ENCODE peak calls at places on chromosomes 5 and 9, in four cellular contexts. N is A549, U is hepatocyte, Y is lower lobe of right lung. M is an unnamed sample.

GRCh38 chr5:138685052-138685755 is 68.0 kb upstream of the CTNNA1 start:
- DNase-seq in U (no peak), N (no peak), Y (no peak), M (no peak)

GRCh38 chr5:32583582-32584232 is 1.6 kb upstream of the SUB1 start:
- DNase-seq in N (no peak), Y (no peak), U (no peak), M (no peak)

GRCh38 chr5:56083286-56083854 is 88.6 kb upstream of the IL6ST start:
- DNase-seq in U (no peak), N (no peak), Y (no peak), M (no peak)

GRCh38 chr9:90616806-90617205 is 25.8 kb downstream of the DIRAS2 start:
- DNase-seq in Y (no peak), U (no peak), N (no peak), M (no peak)

GRCh38 chr9:126625329-126626116 is 11.8 kb downstream of the LMX1B start:
- DNase-seq in U (no peak), Y (no peak), N (no peak), M (no peak)

GRCh38 chr5:116035123-116035522 is 2.9 kb downstream of the ARL14EPL start:
- DNase-seq in U (no peak), Y (no peak), N (no peak), M (no peak)

GRCh38 chr5:164206196-164206595 is 700.8 kb downstream of the MAT2B start:
- DNase-seq in Y (no peak), N (no peak), U (no peak), M (no peak)

GRCh38 chr5:150945947-150946346 is 41.2 kb upstream of the ZNF300 start:
- DNase-seq in N (no peak), Y (no peak), U (no peak), M (no peak)

GRCh38 chr5:14713476-14714384 is 49.2 kb downstream of the OTULIN start:
- DNase-seq in U (no peak), N (no peak), Y (no peak), M (no peak)

GRCh38 chr9:70480405-70480980 is 66.0 kb upstream of the KLF9 start:
- DNase-seq in N (no peak), U (peak; percentile 87), Y (peak; percentile 87), M (peak; percentile 80)

GRCh38 chr5:93926831-93927600 is 185.6 kb upstream of the POU5F2 start:
- DNase-seq in U (no peak), Y (no peak), N (no peak), M (no peak)

GRCh38 chr5:8114597-8115266 is 245.8 kb downstream of the MTRR start:
- DNase-seq in N (no peak), Y (no peak), U (no peak), M (peak; percentile 8)

GRCh38 chr5:2569201-2569600 is 182.3 kb downstream of the IRX2 start:
- DNase-seq in U (no peak), N (no peak), Y (no peak), M (no peak)

GRCh38 chr9:114706709-114707108 is 24.7 kb upstream of the TEX48 start:
- DNase-seq in N (no peak), U (no peak), Y (no peak), M (no peak)

GRCh38 chr9:38017149-38017884 is 51.7 kb downstream of the SHB start:
- DNase-seq in N (peak; percentile 73), U (no peak), Y (peak; percentile 81), M (no peak)

GRCh38 chr9:137972988-137973470 is 95.4 kb downstream of the CACNA1B start:
- DNase-seq in U (peak; percentile 2), Y (peak; percentile 30), N (no peak), M (no peak)

GRCh38 chr9:114830546-114830945 is 24.7 kb upstream of the TNFSF15 start:
- DNase-seq in Y (no peak), N (no peak), U (no peak), M (no peak)

GRCh38 chr5:74040065-74040551 is 414.1 kb downstream of the ARHGEF28 start:
- DNase-seq in Y (no peak), U (peak; percentile 58), N (peak; percentile 17), M (no peak)

GRCh38 chr9:27768781-27769180 is 195.5 kb upstream of the C9orf72 start:
- DNase-seq in Y (no peak), U (no peak), N (no peak), M (no peak)

GRCh38 chr5:643351-643801 is 31.2 kb downstream of the CEP72 start:
- DNase-seq in N (no peak), U (no peak), Y (peak; percentile 36), M (peak; percentile 33)

GRCh38 chr9:127876764-127877562 is 512 bp downstream of the AK1 start:
- DNase-seq in N (no peak), U (no peak), Y (no peak), M (no peak)

GRCh38 chr5:142313693-142314092 is 11.1 kb downstream of the SPRY4 start:
- DNase-seq in N (no peak), U (no peak), Y (no peak), M (no peak)

GRCh38 chr5:180375955-180376354 is 22.8 kb upstream of the GFPT2 start:
- DNase-seq in Y (no peak), N (no peak), U (no peak), M (no peak)

DNA sequence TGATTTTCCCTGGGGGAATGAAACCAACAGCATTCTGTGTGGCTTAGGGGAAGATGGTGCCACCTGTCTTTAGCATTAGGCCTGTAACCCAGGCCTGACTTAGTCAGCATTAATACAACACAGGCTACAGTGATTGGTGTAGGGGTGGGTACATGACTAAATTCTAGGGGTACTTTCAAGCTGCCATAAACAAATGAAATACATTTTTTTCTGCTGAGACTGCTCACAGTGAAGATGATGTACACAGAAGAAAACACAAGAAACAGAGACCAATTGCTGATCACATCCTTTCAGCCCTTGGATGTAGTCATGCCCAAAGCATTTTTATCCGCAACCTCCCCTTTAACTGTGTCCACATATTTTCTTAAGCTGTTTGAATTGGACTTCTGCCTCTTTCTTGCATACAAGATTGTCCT is 527.2 kb downstream of the KCTD16 start:
- DNase-seq in Y (no peak), N (peak; percentile 10), U (peak; percentile 5), M (no peak)
- TF ChIP-seq CTCF in Y (no peak), N (no peak), U (no peak), M (no peak)

GRCh38 chr9:98109052-98109451 is 10.0 kb downstream of the TRIM14 start:
- DNase-seq in N (no peak), Y (no peak), U (no peak), M (peak; percentile 38)
- H3K4me1 ChIP-seq in N (no peaks in the 10 kb centered on the region), Y (peaks cover 22% of the 10 kb centered on the region), U (no peaks in the 10 kb centered on the region), M (peaks cover 7% of the 10 kb centered on the region)

GRCh38 chr9:136328622-136329041 is 1.3 kb downstream of the GPSM1 start:
- DNase-seq in N (no peak), U (peak; percentile 73), Y (no peak), M (no peak)
- H3K4me3 ChIP-seq in N (peak overlapping the region; percentile 89), U (peak overlapping the region; percentile 77), Y (peak overlapping the region; percentile 67), M (no peak overlapping the region)

GRCh38 chr9:100167912-100168775 is 69.1 kb downstream of the INVS start:
- DNase-seq in Y (no peak), N (no peak), U (no peak), M (no peak)

GRCh38 chr9:100170085-100170484 is 71.0 kb downstream of the INVS start:
- DNase-seq in U (no peak), N (no peak), Y (no peak), M (no peak)

GRCh38 chr9:100170556-100170955 is 71.5 kb downstream of the INVS start:
- DNase-seq in U (no peak), N (no peak), Y (no peak), M (no peak)

DNA sequence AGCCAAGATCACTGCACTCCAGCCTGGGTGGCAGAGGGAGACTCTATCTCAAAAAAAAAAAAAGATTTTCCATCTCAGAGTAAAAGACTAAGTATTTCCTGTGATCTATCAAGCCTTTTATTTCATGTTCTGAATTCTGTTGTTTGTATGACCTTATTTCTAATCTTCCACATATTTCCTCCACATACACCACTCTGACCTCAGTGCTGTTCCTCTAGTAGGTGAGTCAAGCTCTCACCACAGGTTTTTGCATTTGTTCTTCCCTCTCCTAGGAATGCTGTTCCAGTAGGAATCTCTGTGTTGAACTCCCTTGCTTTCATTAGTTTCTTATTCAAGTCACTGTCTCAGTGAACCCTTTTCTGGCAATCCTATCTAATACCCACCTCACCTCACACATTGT is 68.1 kb downstream of the INVS start:
- DNase-seq in Y (no peak), U (no peak), N (no peak), M (no peak)
- TF ChIP-seq CTCF in Y (no peak), U (no peak), N (no peak), M (no peak)

GRCh38 chr5:81850494-81850893 is 99.6 kb upstream of the SSBP2 start:
- DNase-seq in Y (no peak), N (no peak), U (no peak), M (no peak)
- H3K4me1 ChIP-seq in Y (peaks cover 27% of the 10 kb centered on the region), N (peaks cover 49% of the 10 kb centered on the region), U (peaks cover 25% of the 10 kb centered on the region), M (peaks cover 22% of the 10 kb centered on the region)

GRCh38 chr9:109062543-109062942 is 49.2 kb upstream of the CTNNAL1 start:
- DNase-seq in N (no peak), Y (no peak), U (no peak), M (no peak)
- H3K4me3 ChIP-seq in N (no peak overlapping the region), Y (no peak overlapping the region), U (no peak overlapping the region), M (no peak overlapping the region)

GRCh38 chr5:140042551-140043507 is at the start of gene NRG2:
- DNase-seq in U (peak; percentile 62), N (peak; percentile 83), Y (peak; percentile 51), M (peak; percentile 46)
- TF ChIP-seq CTCF in U (peak; percentile 23), N (peak; percentile 58), Y (peak; percentile 61), M (no peak)

GRCh38 chr9:21804336-21804735 is 1.9 kb downstream of the MTAP start:
- DNase-seq in Y (no peak), N (no peak), U (no peak), M (no peak)

GRCh38 chr9:21802418-21803000 is at the start of gene MTAP:
- DNase-seq in Y (peak; percentile 93), N (peak; percentile 94), U (peak; percentile 92), M (peak; percentile 92)

GRCh38 chr9:21806644-21807043 is 4.2 kb downstream of the MTAP start:
- DNase-seq in U (no peak), N (no peak), Y (no peak), M (no peak)

GRCh38 chr9:21803674-21804048 is 1.2 kb downstream of the MTAP start:
- DNase-seq in N (no peak), U (no peak), Y (no peak), M (no peak)

DNA sequence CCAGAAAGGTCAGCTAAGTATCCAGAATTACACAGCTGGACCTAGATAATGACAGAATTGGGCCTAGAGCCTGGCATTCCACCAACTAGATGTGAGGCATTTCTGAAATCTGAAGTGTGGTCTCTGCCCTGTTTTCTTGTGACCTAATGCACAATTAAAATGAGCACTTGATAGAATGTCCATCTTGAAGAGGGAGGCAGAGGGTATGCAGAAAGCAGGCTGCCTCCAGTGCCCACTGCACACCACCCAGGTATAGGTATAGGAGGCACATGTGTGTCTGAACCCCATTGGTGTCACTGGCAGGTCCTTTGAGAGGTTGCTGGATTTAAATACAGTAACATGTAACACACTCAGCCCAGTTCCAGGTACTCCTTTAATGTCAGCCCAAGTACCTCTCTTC is 2.4 kb downstream of the MTAP start:
- DNase-seq in N (no peak), U (no peak), Y (no peak), M (no peak)
- H3K4me1 ChIP-seq in N (peaks cover 55% of the 10 kb centered on the region), U (peaks cover 8% of the 10 kb centered on the region), Y (peaks cover 26% of the 10 kb centered on the region), M (peaks cover 5% of the 10 kb centered on the region)

M was measured in mucosa of descending colon.